ENCODE peak calls at places on chromosomes 11 and 22, in four cellular contexts. One of them, this sample, is unnamed.

GRCh38 chr22:36237462-36238347 is 1.6 kb downstream of the APOL2 start:
- DNase-seq in left colon: no peak
- DNase-seq in endodermal cell: no peak
- DNase-seq in tibial artery: no peak
- DNase-seq in this sample: no peak

GRCh38 chr11:67337257-67337656 is 16.1 kb downstream of the POLD4 start:
- DNase-seq in left colon: no peak
- DNase-seq in endodermal cell: no peak
- DNase-seq in tibial artery: no peak
- DNase-seq in this sample: no peak

GRCh38 chr11:115197433-115197832 is 306.8 kb downstream of the CADM1 start:
- DNase-seq in left colon: no peak
- DNase-seq in endodermal cell: no peak
- DNase-seq in tibial artery: no peak
- DNase-seq in this sample: no peak

GRCh38 chr11:72221386-72221785 is 3.2 kb upstream of the INPPL1 start:
- DNase-seq in left colon: no peak
- DNase-seq in endodermal cell: peak; percentile 50
- DNase-seq in tibial artery: no peak
- DNase-seq in this sample: no peak

GRCh38 chr11:47593934-47594855 is at the start of gene C1QTNF4:
- DNase-seq in left colon: no peak
- DNase-seq in endodermal cell: peak; percentile 78
- DNase-seq in tibial artery: no peak
- DNase-seq in this sample: no peak

GRCh38 chr11:83641511-83641910 is 355.3 kb upstream of the CCDC90B start:
- DNase-seq in left colon: no peak
- DNase-seq in endodermal cell: peak; percentile 60
- DNase-seq in tibial artery: no peak
- DNase-seq in this sample: no peak

GRCh38 chr11:66969584-66970205 is 5.4 kb upstream of the C11orf86 start:
- DNase-seq in left colon: no peak
- DNase-seq in endodermal cell: no peak
- DNase-seq in tibial artery: no peak
- DNase-seq in this sample: no peak

GRCh38 chr11:126991596-126991995 is 9.0 kb downstream of the KIRREL3 start:
- DNase-seq in left colon: no peak
- DNase-seq in endodermal cell: no peak
- DNase-seq in tibial artery: no peak
- DNase-seq in this sample: no peak

GRCh38 chr11:87722756-87723599 is 452.3 kb downstream of the RAB38 start:
- DNase-seq in left colon: peak; percentile 33
- DNase-seq in endodermal cell: peak; percentile 75
- DNase-seq in tibial artery: no peak
- DNase-seq in this sample: no peak

GRCh38 chr11:33263549-33263948 is 6.4 kb downstream of the HIPK3 start:
- DNase-seq in left colon: no peak
- DNase-seq in endodermal cell: no peak
- DNase-seq in tibial artery: no peak
- DNase-seq in this sample: no peak

GRCh38 chr11:115222863-115223530 is 281.2 kb downstream of the CADM1 start:
- DNase-seq in left colon: no peak
- DNase-seq in endodermal cell: no peak
- DNase-seq in tibial artery: no peak
- DNase-seq in this sample: no peak

GRCh38 chr11:132453411-132453810 is 1078.9 kb downstream of the OPCML start:
- DNase-seq in left colon: no peak
- DNase-seq in endodermal cell: peak; percentile 24
- DNase-seq in tibial artery: no peak
- DNase-seq in this sample: no peak

GRCh38 chr11:78406568-78407196 is 10.9 kb downstream of the GAB2 start:
- DNase-seq in left colon: no peak
- DNase-seq in endodermal cell: no peak
- DNase-seq in tibial artery: no peak
- DNase-seq in this sample: no peak

GRCh38 chr11:27717801-27718229 is 17.6 kb upstream of the BDNF start:
- DNase-seq in left colon: no peak
- DNase-seq in endodermal cell: no peak
- DNase-seq in tibial artery: no peak
- DNase-seq in this sample: no peak

GRCh38 chr22:24426859-24427499 is 420 bp upstream of the ADORA2A start:
- DNase-seq in left colon: no peak
- DNase-seq in endodermal cell: no peak
- DNase-seq in tibial artery: no peak
- DNase-seq in this sample: no peak

GRCh38 chr22:30864441-30865420 is 103.8 kb downstream of the MORC2 start:
- DNase-seq in left colon: no peak
- DNase-seq in endodermal cell: no peak
- DNase-seq in tibial artery: peak; percentile 11
- DNase-seq in this sample: peak; percentile 41

GRCh38 chr22:50274311-50274710 is 4.1 kb upstream of the MAPK11 start:
- DNase-seq in left colon: peak; percentile 55
- DNase-seq in endodermal cell: peak; percentile 73
- DNase-seq in tibial artery: no peak
- DNase-seq in this sample: no peak

GRCh38 chr22:44920183-44920582 is 89.6 kb downstream of the PHF21B start:
- DNase-seq in left colon: no peak
- DNase-seq in endodermal cell: peak; percentile 29
- DNase-seq in tibial artery: no peak
- DNase-seq in this sample: peak; percentile 21

GRCh38 chr11:14619580-14619979 is 24.0 kb upstream of the PDE3B start:
- DNase-seq in left colon: no peak
- DNase-seq in endodermal cell: no peak
- DNase-seq in tibial artery: no peak
- DNase-seq in this sample: no peak

GRCh38 chr11:57674251-57674650 is 6.3 kb downstream of the ZDHHC5 start:
- DNase-seq in left colon: no peak
- DNase-seq in endodermal cell: no peak
- DNase-seq in tibial artery: no peak
- DNase-seq in this sample: no peak

GRCh38 chr11:122882809-122883681 is 486 bp downstream of the JHY start:
- DNase-seq in left colon: peak; percentile 72
- DNase-seq in endodermal cell: peak; percentile 90
- DNase-seq in tibial artery: peak; percentile 47
- DNase-seq in this sample: peak; percentile 82

GRCh38 chr11:34316347-34317037 is 41.3 kb downstream of the ABTB2 start:
- DNase-seq in left colon: no peak
- DNase-seq in endodermal cell: no peak
- DNase-seq in tibial artery: no peak
- DNase-seq in this sample: no peak

GRCh38 chr11:121671276-121672168 is 218.8 kb upstream of the SORL1-AS1 start:
- DNase-seq in left colon: no peak
- DNase-seq in endodermal cell: no peak
- DNase-seq in tibial artery: no peak
- DNase-seq in this sample: no peak

GRCh38 chr11:108069947-108070346 is 51.4 kb upstream of the ACAT1 start:
- DNase-seq in left colon: no peak
- DNase-seq in endodermal cell: no peak
- DNase-seq in tibial artery: no peak
- DNase-seq in this sample: no peak

GRCh38 chr22:37331034-37331428 is 48.7 kb downstream of the CYTH4 start:
- DNase-seq in left colon: no peak
- DNase-seq in endodermal cell: no peak
- DNase-seq in tibial artery: no peak
- DNase-seq in this sample: no peak

GRCh38 chr11:99260696-99261095 is 239.9 kb downstream of the CNTN5 start:
- DNase-seq in left colon: no peak
- DNase-seq in endodermal cell: no peak
- DNase-seq in tibial artery: no peak
- DNase-seq in this sample: no peak

GRCh38 chr11:107908211-107908610 is 20.0 kb upstream of the RAB39A start:
- DNase-seq in left colon: no peak
- DNase-seq in endodermal cell: no peak
- DNase-seq in tibial artery: no peak
- DNase-seq in this sample: no peak

GRCh38 chr11:48093323-48093722 is 113.0 kb downstream of the PTPRJ start:
- DNase-seq in left colon: no peak
- DNase-seq in endodermal cell: no peak
- DNase-seq in tibial artery: no peak
- DNase-seq in this sample: no peak

GRCh38 chr11:109432105-109432504 is 10.1 kb downstream of the C11orf87 start:
- DNase-seq in left colon: no peak
- DNase-seq in endodermal cell: no peak
- DNase-seq in tibial artery: no peak
- DNase-seq in this sample: no peak

GRCh38 chr11:45470151-45471001 is 184.2 kb upstream of the SYT13 start:
- DNase-seq in left colon: no peak
- DNase-seq in endodermal cell: no peak
- DNase-seq in tibial artery: no peak
- DNase-seq in this sample: no peak

GRCh38 chr11:125192194-125192593 is 27.6 kb downstream of the PKNOX2 start:
- DNase-seq in left colon: no peak
- DNase-seq in endodermal cell: peak; percentile 56
- DNase-seq in tibial artery: no peak
- DNase-seq in this sample: no peak

GRCh38 chr11:69144719-69145365 is 10.9 kb upstream of the SMIM38 start:
- DNase-seq in left colon: no peak
- DNase-seq in endodermal cell: no peak
- DNase-seq in tibial artery: no peak
- DNase-seq in this sample: no peak

GRCh38 chr11:8338138-8338537 is 74.5 kb upstream of the LMO1 start:
- DNase-seq in left colon: peak; percentile 71
- DNase-seq in endodermal cell: peak; percentile 93
- DNase-seq in tibial artery: no peak
- DNase-seq in this sample: no peak

GRCh38 chr11:117927926-117928325 is 1.3 kb downstream of the TMPRSS13 start:
- DNase-seq in left colon: no peak
- DNase-seq in endodermal cell: no peak
- DNase-seq in tibial artery: no peak
- DNase-seq in this sample: no peak

GRCh38 chr11:78525720-78526119 is 48.9 kb downstream of the NARS2 start:
- DNase-seq in left colon: no peak
- DNase-seq in endodermal cell: no peak
- DNase-seq in tibial artery: no peak
- DNase-seq in this sample: no peak

GRCh38 chr11:96307748-96308133 is 35.3 kb downstream of the MAML2 start:
- DNase-seq in left colon: no peak
- DNase-seq in endodermal cell: no peak
- DNase-seq in tibial artery: no peak
- DNase-seq in this sample: no peak

This sample was measured in suprapubic skin.